ENCODE peak calls at places on chromosomes 5 and 9, in four cellular contexts. M, B, W and X are unnamed samples.

GRCh38 chr5:51383494-51384081 is 340 bp downstream of the ISL1 start:
- DNase-seq in W (no peak), B (no peak), M (no peak), X (no peak)

GRCh38 chr9:101999441-101999840 is 261.0 kb upstream of the GRIN3A start:
- DNase-seq in B (no peak), M (no peak), W (no peak), X (no peak)

GRCh38 chr5:88675758-88676636 is 207.0 kb downstream of the MEF2C start:
- DNase-seq in W (no peak), M (peak; percentile 59), B (peak; percentile 53), X (no peak)

GRCh38 chr5:139422307-139422893 is 16.9 kb downstream of the DNAJC18 start:
- DNase-seq in B (peak; percentile 80), M (peak; percentile 73), W (no peak), X (no peak)

GRCh38 chr5:79235222-79235577 is 731 bp upstream of the JMY start:
- DNase-seq in B (peak; percentile 94), W (no peak), M (peak; percentile 75), X (no peak)

GRCh38 chr9:89817186-89817960 is 212.6 kb downstream of the GADD45G start:
- DNase-seq in B (no peak), M (no peak), W (no peak), X (no peak)

GRCh38 chr5:37757980-37758582 is 81.8 kb downstream of the GDNF start:
- DNase-seq in M (no peak), B (peak; percentile 36), W (no peak), X (no peak)

GRCh38 chr5:158813275-158813674 is 286.4 kb downstream of the EBF1 start:
- DNase-seq in M (no peak), W (no peak), B (no peak), X (no peak)

GRCh38 chr9:110125207-110125751 is 82.7 kb downstream of the C9orf152 start:
- DNase-seq in B (peak; percentile 99), M (peak; percentile 97), W (peak; percentile 76), X (peak; percentile 71)

GRCh38 chr9:86503926-86504325 is 149.7 kb upstream of the TUT7 start:
- DNase-seq in B (no peak), W (no peak), M (no peak), X (no peak)

GRCh38 chr9:16192403-16193017 is 639.7 kb downstream of the CCDC171 start:
- DNase-seq in M (no peak), W (no peak), B (peak; percentile 73), X (no peak)

GRCh38 chr5:80275347-80275746 is 19.5 kb upstream of the SERINC5 start:
- DNase-seq in W (no peak), B (peak; percentile 35), M (no peak), X (no peak)

GRCh38 chr5:126742425-126742824 is 34.5 kb upstream of the LMNB1 start:
- DNase-seq in B (no peak), M (no peak), W (no peak), X (no peak)

GRCh38 chr5:131622633-131623032 is 12.4 kb downstream of the RAPGEF6 start:
- DNase-seq in B (peak; percentile 53), M (no peak), W (no peak), X (no peak)

GRCh38 chr5:81694726-81695125 is 56.2 kb downstream of the SSBP2 start:
- DNase-seq in M (no peak), W (no peak), B (no peak), X (no peak)

GRCh38 chr5:149371296-149371962 is 7.7 kb downstream of the IL17B start:
- DNase-seq in M (peak; percentile 74), B (peak; percentile 45), W (no peak), X (no peak)

GRCh38 chr9:99001892-99002291 is 58.2 kb downstream of the COL15A1 start:
- DNase-seq in B (no peak), M (no peak), W (no peak), X (no peak)

GRCh38 chr5:38605610-38606009 is 49.2 kb upstream of the LIFR start:
- DNase-seq in B (no peak), M (no peak), W (no peak), X (no peak)

GRCh38 chr5:140049713-140050112 is 6.6 kb upstream of the NRG2 start:
- DNase-seq in M (no peak), W (no peak), B (no peak), X (no peak)

GRCh38 chr5:171593401-171593800 is 174.0 kb downstream of the FGF18 start:
- DNase-seq in M (no peak), B (no peak), W (no peak), X (no peak)

GRCh38 chr5:56829137-56829536 is 13.8 kb downstream of the MAP3K1 start:
- DNase-seq in W (no peak), M (no peak), B (no peak), X (no peak)

GRCh38 chr9:92613268-92614122 is 56.4 kb downstream of the IPPK start:
- DNase-seq in B (no peak), W (no peak), M (no peak), X (no peak)

GRCh38 chr9:35180801-35181200 is 19.0 kb downstream of the UNC13B start:
- DNase-seq in M (no peak), W (no peak), B (no peak), X (no peak)

GRCh38 chr5:113020461-113021273 is 44.1 kb downstream of the DCP2 start:
- DNase-seq in M (peak; percentile 20), W (no peak), B (peak; percentile 29), X (no peak)

GRCh38 chr5:6721442-6721841 is 8.2 kb downstream of the TENT4A start:
- DNase-seq in W (no peak), B (no peak), M (no peak), X (no peak)

GRCh38 chr9:100150209-100150608 is 51.2 kb downstream of the INVS start:
- DNase-seq in W (no peak), B (peak; percentile 36), M (no peak), X (no peak)

GRCh38 chr9:30243467-30243866 is 2141.0 kb upstream of the ACO1 start:
- DNase-seq in B (no peak), M (no peak), W (no peak), X (no peak)

GRCh38 chr5:127260686-127261085 is 29.9 kb upstream of the MEGF10 start:
- DNase-seq in W (no peak), B (no peak), M (no peak), X (no peak)

GRCh38 chr5:11640474-11640873 is 263.8 kb downstream of the CTNND2 start:
- DNase-seq in M (no peak), W (no peak), B (no peak), X (no peak)
- H3K27ac ChIP-seq in M (no peak overlapping the region), W (no peak overlapping the region), B (no peak overlapping the region), X (no peak overlapping the region)

GRCh38 chr5:179453616-179454015 is 96.7 kb upstream of the RUFY1 start:
- DNase-seq in M (no peak), B (no peak), W (no peak), X (no peak)

GRCh38 chr5:179451813-179452196 is 98.5 kb upstream of the RUFY1 start:
- DNase-seq in W (no peak), B (no peak), M (no peak), X (no peak)

GRCh38 chr5:179451099-179451812 is 99.1 kb upstream of the RUFY1 start:
- DNase-seq in B (no peak), W (no peak), M (no peak), X (no peak)

GRCh38 chr5:179454354-179454753 is 96.0 kb upstream of the RUFY1 start:
- DNase-seq in W (no peak), M (no peak), B (no peak), X (no peak)

DNA sequence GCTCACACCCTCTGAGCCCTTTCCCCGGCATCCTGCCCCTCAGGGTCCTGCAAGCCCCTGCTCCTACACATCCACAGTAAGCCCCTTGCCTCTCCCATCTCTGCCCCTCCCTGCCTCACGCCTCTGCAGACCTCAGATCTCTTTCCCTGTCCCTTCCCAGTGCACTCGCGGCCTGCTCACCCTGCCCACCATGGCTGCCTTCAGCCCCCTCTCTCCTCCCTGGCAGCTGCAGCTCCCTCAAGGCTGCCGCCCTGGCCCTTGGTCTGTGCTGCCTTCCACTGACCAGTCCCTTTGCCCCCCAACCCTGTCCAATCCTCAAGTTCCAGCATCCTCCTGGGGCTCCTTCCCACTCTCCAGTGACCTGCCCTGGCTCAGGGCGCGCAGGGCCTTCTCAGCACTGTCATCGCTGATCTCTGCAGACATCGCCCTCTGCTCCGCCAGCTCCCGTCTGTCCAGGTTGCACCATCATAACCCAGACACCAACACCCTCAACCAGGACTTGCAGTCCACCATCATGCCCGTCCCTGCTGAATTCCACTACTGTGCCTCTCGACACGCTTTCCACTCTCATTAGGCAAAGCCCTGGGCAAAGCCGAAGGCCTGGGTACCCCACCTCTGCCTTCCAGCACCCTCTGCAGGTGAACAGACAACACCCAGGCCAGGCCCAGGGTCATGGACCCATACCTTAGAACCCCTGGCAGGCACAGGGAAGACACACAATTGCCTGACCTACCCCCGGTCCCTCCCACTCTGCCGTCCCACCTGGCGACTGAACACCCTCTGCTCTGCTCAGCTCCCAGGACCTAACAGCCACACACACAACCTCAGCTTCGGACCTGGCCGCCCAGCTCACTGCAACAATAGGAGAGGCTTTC is 97.8 kb upstream of the RUFY1 start:
- DNase-seq in M (no peak), B (no peak), W (no peak), X (no peak)
- H3K9me3 ChIP-seq in M (no peaks in the 10 kb centered on the region), B (no peaks in the 10 kb centered on the region), W (no peaks in the 10 kb centered on the region), X (no peaks in the 10 kb centered on the region)

DNA sequence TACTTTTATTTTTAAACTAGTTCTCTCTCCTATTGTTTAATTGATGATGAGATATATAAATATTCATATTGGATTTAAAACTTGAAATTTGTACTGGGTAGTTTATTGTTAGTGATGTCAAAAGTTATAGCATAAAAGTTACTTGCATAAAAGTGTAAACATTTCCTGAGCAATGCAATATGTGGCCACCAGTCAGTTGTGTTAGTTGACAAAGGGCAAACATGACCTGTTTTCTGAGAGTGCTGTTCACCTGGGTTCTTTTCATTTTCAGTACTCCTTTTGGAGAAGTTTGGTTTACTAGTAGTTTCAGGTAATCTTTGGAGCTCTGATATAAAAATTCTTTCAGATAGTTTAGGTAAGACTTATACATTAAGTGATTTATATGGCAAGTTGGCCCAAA is 69.4 kb downstream of the COMMD10 start:
- DNase-seq in B (no peak), W (no peak), M (no peak), X (no peak)
- H3K4me1 ChIP-seq in B (no peaks in the 10 kb centered on the region), W (no peaks in the 10 kb centered on the region), M (no peaks in the 10 kb centered on the region), X (no peaks in the 10 kb centered on the region)

GRCh38 chr5:98414938-98415337 is 358.5 kb upstream of the RGMB start:
- DNase-seq in M (no peak), W (no peak), B (peak; percentile 68), X (no peak)
- H3K27ac ChIP-seq in M (no peak overlapping the region), W (no peak overlapping the region), B (peak overlapping the region; percentile 89), X (no peak overlapping the region)

DNA sequence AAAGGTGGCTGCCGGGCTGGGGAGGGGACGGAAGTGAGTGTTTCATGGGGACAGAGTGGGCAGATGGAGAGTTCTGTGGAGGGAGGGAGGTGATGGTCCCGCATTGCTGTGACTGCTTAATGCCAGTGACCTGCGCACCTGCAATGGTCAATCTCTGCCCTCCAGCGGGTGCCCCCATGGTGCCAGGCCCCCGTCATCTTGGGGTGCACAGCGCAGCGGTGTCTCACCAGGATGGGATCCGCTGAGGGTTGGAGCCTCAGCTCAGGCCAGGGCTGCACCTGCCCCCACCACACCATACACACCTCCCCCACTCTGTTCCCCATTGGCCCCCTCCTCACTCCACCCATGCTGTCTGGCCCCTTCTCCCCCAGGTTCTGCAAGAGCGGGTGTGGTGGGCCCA is 12.0 kb upstream of the CAMSAP1 start:
- DNase-seq in W (no peak), B (no peak), M (no peak), X (no peak)
- H3K9me3 ChIP-seq in W (peaks cover 50% of the 10 kb centered on the region), B (peaks cover 3% of the 10 kb centered on the region), M (no peaks in the 10 kb centered on the region), X (peaks cover 45% of the 10 kb centered on the region)